ENCODE peak calls at places on chromosomes 7 and 10, in six cellular contexts. F, U, W, Z, I and P are unnamed samples.
A peak's percentile ranks its signal among the peaks of the same experiment; 100 is the strongest.

GRCh38 chr10:118698421-118698820 is 56.3 kb downstream of the CACUL1 start:
- DNase-seq in I (peak; percentile 75), Z (peak; percentile 80), F (no peak), W (peak; percentile 35), U (peak; percentile 93), P (peak; percentile 77)

GRCh38 chr10:69425513-69426298 is 9.0 kb upstream of the TACR2 start:
- DNase-seq in Z (no peak), U (no peak), I (no peak), F (no peak), W (no peak), P (no peak)

GRCh38 chr10:110725809-110726641 is 81.9 kb downstream of the RBM20 start:
- DNase-seq in I (no peak), F (no peak), U (no peak), W (peak; percentile 46), Z (peak; percentile 76), P (peak; percentile 12)

GRCh38 chr7:34946486-34946885 is 90.8 kb downstream of the DPY19L1 start:
- DNase-seq in F (no peak), Z (no peak), U (no peak), W (no peak), I (no peak), P (no peak)

GRCh38 chr7:70696139-70696782 is 435.7 kb upstream of the GALNT17 start:
- DNase-seq in F (no peak), U (no peak), Z (peak; percentile 45), I (no peak), W (peak; percentile 57), P (no peak)

GRCh38 chr10:79176949-79177602 is 108.3 kb downstream of the ZMIZ1 start:
- DNase-seq in Z (peak; percentile 58), U (no peak), F (peak; percentile 50), W (peak; percentile 66), I (no peak), P (no peak)

GRCh38 chr10:103499881-103500280 is 6.4 kb downstream of the NEURL1 start:
- DNase-seq in U (no peak), F (no peak), I (no peak), W (peak; percentile 38), Z (peak; percentile 25), P (no peak)

GRCh38 chr7:86978804-86979506 is 80.5 kb downstream of the ELAPOR2 start:
- DNase-seq in F (no peak), Z (no peak), U (no peak), W (no peak), I (no peak), P (no peak)

GRCh38 chr7:143512488-143513340 is 35.0 kb downstream of the TAS2R41 start:
- DNase-seq in U (no peak), F (no peak), I (no peak), W (peak; percentile 53), Z (peak; percentile 26), P (no peak)

GRCh38 chr10:69864321-69864720 is 62.6 kb downstream of the COL13A1 start:
- DNase-seq in W (peak; percentile 99), I (no peak), U (peak; percentile 94), Z (peak; percentile 91), F (no peak), P (peak; percentile 24)

GRCh38 chr10:126684171-126684745 is 13.8 kb upstream of the C10orf90 start:
- DNase-seq in Z (no peak), F (no peak), U (peak; percentile 31), W (peak; percentile 49), I (no peak), P (no peak)

GRCh38 chr10:19659920-19660655 is 156.1 kb upstream of the PLXDC2 start:
- DNase-seq in F (no peak), W (peak; percentile 49), U (peak; percentile 9), Z (peak; percentile 60), I (no peak), P (peak; percentile 11)

GRCh38 chr7:35258125-35258890 is 4.4 kb upstream of the TBX20 start:
- DNase-seq in F (peak; percentile 38), W (no peak), U (no peak), I (no peak), Z (no peak), P (no peak)

GRCh38 chr10:113689574-113689973 is 9.9 kb downstream of the CASP7 start:
- DNase-seq in F (no peak), U (no peak), W (no peak), I (no peak), Z (no peak), P (no peak)

GRCh38 chr10:104076743-104077160 is 8.9 kb downstream of the COL17A1 start:
- DNase-seq in U (peak; percentile 59), F (peak; percentile 53), Z (peak; percentile 43), W (peak; percentile 12), I (no peak), P (no peak)

GRCh38 chr7:18096087-18096486 is 68.4 kb upstream of the PRPS1L1 start:
- DNase-seq in F (no peak), U (no peak), Z (no peak), W (no peak), I (no peak), P (no peak)

GRCh38 chr10:130037169-130037661 is 73.1 kb upstream of the EBF3 start:
- DNase-seq in W (no peak), I (no peak), U (no peak), F (no peak), Z (no peak), P (no peak)

GRCh38 chr7:157851501-157852067 is 514.8 kb downstream of the DNAJB6 start:
- DNase-seq in U (peak; percentile 59), W (no peak), I (peak; percentile 56), F (peak; percentile 67), Z (peak; percentile 13), P (no peak)

GRCh38 chr7:91915401-91916067 is 25.1 kb upstream of the AKAP9 start:
- DNase-seq in W (peak; percentile 46), Z (peak; percentile 66), U (no peak), I (no peak), F (no peak), P (no peak)

GRCh38 chr7:38223311-38223710 is 45.3 kb downstream of the STARD3NL start:
- DNase-seq in I (no peak), Z (no peak), F (no peak), W (no peak), U (no peak), P (no peak)

GRCh38 chr10:101230185-101230917 is 1.1 kb upstream of the LBX1 start:
- DNase-seq in U (no peak), F (no peak), Z (no peak), I (no peak), W (peak; percentile 16), P (no peak)

GRCh38 chr7:2477447-2478386 is 1.5 kb upstream of the GRIFIN start:
- DNase-seq in F (peak; percentile 69), I (peak; percentile 64), W (peak; percentile 87), U (peak; percentile 71), Z (peak; percentile 34), P (peak; percentile 77)

GRCh38 chr10:110356628-110357245 is 52.0 kb upstream of the SMNDC1 start:
- DNase-seq in W (no peak), U (peak; percentile 75), I (peak; percentile 53), Z (peak; percentile 88), F (no peak), P (peak; percentile 95)

GRCh38 chr7:113142385-113143119 is 24.2 kb upstream of the SMIM30 start:
- DNase-seq in Z (no peak), W (no peak), U (no peak), F (no peak), I (no peak), P (no peak)

GRCh38 chr10:93165367-93165766 is 91.7 kb downstream of the CYP26A1 start:
- DNase-seq in I (no peak), W (peak; percentile 86), U (peak; percentile 16), F (no peak), Z (peak; percentile 28), P (no peak)

GRCh38 chr7:106312099-106312871 is 27.5 kb upstream of the NAMPT start:
- DNase-seq in Z (no peak), W (no peak), I (no peak), U (no peak), F (no peak), P (no peak)

GRCh38 chr7:50970092-50970491 is 187.4 kb upstream of the GRB10 start:
- DNase-seq in W (no peak), I (no peak), Z (no peak), U (no peak), F (no peak), P (no peak)

GRCh38 chr10:30386801-30387588 is 37.9 kb upstream of the MTPAP start:
- DNase-seq in U (peak; percentile 67), I (no peak), Z (no peak), W (peak; percentile 57), F (no peak), P (no peak)